ENCODE peak calls at places on chromosome 13, in four cellular contexts. U is uterus, D is GM13976, K is AG04450. R is an unnamed sample.

GRCh38 chr13:42946927-42947326 is 45.1 kb downstream of the EPSTI1 start:
- DNase-seq in U (no peak), D (no peak), K (no peak), R (no peak)

GRCh38 chr13:46621133-46621532 is 68.2 kb downstream of the LRCH1 start:
- DNase-seq in U (no peak), D (no peak), K (no peak), R (no peak)

GRCh38 chr13:91647361-91647970 is 249.0 kb downstream of the GPC5 start:
- DNase-seq in U (no peak), D (peak), K (no peak), R (peak)

GRCh38 chr13:78398743-78399410 is 204.5 kb downstream of the POU4F1 start:
- DNase-seq in U (no peak), D (peak), K (no peak), R (peak)

GRCh38 chr13:27960362-27961226 is 8.5 kb downstream of the CDX2 start:
- DNase-seq in U (no peak), D (peak), K (no peak), R (peak)

GRCh38 chr13:35838356-35838755 is 292.8 kb downstream of the DCLK1 start:
- DNase-seq in U (no peak), D (no peak), K (peak), R (no peak)

GRCh38 chr13:113623491-113624234 is 34.3 kb downstream of the ATP4B start:
- DNase-seq in U (no peak), D (no peak), K (no peak), R (no peak)

GRCh38 chr13:78160793-78161192 is 242.2 kb upstream of the EDNRB start:
- DNase-seq in U (no peak), D (peak), K (peak), R (peak)

GRCh38 chr13:97567510-97568243 is 133.7 kb downstream of the RAP2A start:
- DNase-seq in U (no peak), D (peak), K (no peak), R (peak)

GRCh38 chr13:99316657-99317244 is 9.6 kb upstream of the GPR183 start:
- DNase-seq in U (no peak), D (no peak), K (no peak), R (no peak)

GRCh38 chr13:113411216-113412023 is 41.9 kb downstream of the ADPRHL1 start:
- DNase-seq in U (peak), D (no peak), K (peak), R (no peak)

GRCh38 chr13:30196025-30196424 is 111.3 kb downstream of the KATNAL1 start:
- DNase-seq in U (no peak), D (no peak), K (no peak), R (no peak)

GRCh38 chr13:28136916-28137315 is 1.4 kb upstream of the PAN3 start:
- DNase-seq in U (no peak), D (peak), K (no peak), R (peak)

GRCh38 chr13:99057310-99057975 is 79.6 kb upstream of the DOCK9 start:
- DNase-seq in U (no peak), D (no peak), K (no peak), R (no peak)

GRCh38 chr13:49456156-49456555 is 12.1 kb downstream of the SETDB2 start:
- DNase-seq in U (no peak), D (no peak), K (no peak), R (no peak)

GRCh38 chr13:80901111-80902014 is 560.4 kb upstream of the SPRY2 start:
- DNase-seq in U (no peak), D (no peak), K (no peak), R (no peak)

GRCh38 chr13:32261567-32261966 is 53.6 kb downstream of the ZAR1L start:
- DNase-seq in U (peak), D (no peak), K (peak), R (no peak)

GRCh38 chr13:46633416-46633815 is 80.4 kb downstream of the LRCH1 start:
- DNase-seq in U (no peak), D (no peak), K (peak), R (no peak)

GRCh38 chr13:26562538-26562890 is 5.0 kb downstream of the WASF3 start:
- DNase-seq in U (no peak), D (no peak), K (no peak), R (no peak)

GRCh38 chr13:109272595-109273325 is 513.6 kb downstream of the IRS2 start:
- DNase-seq in U (no peak), D (no peak), K (no peak), R (no peak)

GRCh38 chr13:25886438-25887214 is 165.2 kb downstream of the SHISA2 start:
- DNase-seq in U (no peak), D (no peak), K (peak), R (no peak)

GRCh38 chr13:43874512-43875092 is 4.9 kb downstream of the CCDC122 start:
- DNase-seq in U (no peak), D (no peak), K (no peak), R (peak)

GRCh38 chr13:54949735-54950134 is 1921.1 kb downstream of the OLFM4 start:
- DNase-seq in U (no peak), D (no peak), K (no peak), R (no peak)

GRCh38 chr13:69331245-69331644 is 776.4 kb upstream of the ATXN8OS start:
- DNase-seq in U (no peak), D (no peak), K (no peak), R (no peak)

GRCh38 chr13:100068532-100068931 is 20.4 kb upstream of the PCCA start:
- DNase-seq in U (no peak), D (no peak), K (no peak), R (no peak)

GRCh38 chr13:45278096-45278645 is 62.8 kb downstream of the TPT1 start:
- DNase-seq in U (no peak), D (no peak), K (no peak), R (no peak)

GRCh38 chr13:47298506-47298905 is 401.7 kb upstream of the HTR2A start:
- DNase-seq in U (no peak), D (no peak), K (no peak), R (no peak)

GRCh38 chr13:97506511-97506910 is 72.5 kb downstream of the RAP2A start:
- DNase-seq in U (no peak), D (no peak), K (peak), R (no peak)

GRCh38 chr13:114058051-114058867 is 74.2 kb downstream of the RASA3 start:
- DNase-seq in U (no peak), D (no peak), K (no peak), R (no peak)

GRCh38 chr13:35566340-35566739 is 89.9 kb upstream of the MAB21L1 start:
- DNase-seq in U (no peak), D (no peak), K (no peak), R (peak)

GRCh38 chr13:20609145-20609544 is 42.2 kb downstream of the IFT88 start:
- DNase-seq in U (no peak), D (no peak), K (peak), R (no peak)

GRCh38 chr13:65656740-65657329 is 1573.3 kb downstream of the PCDH9 start:
- DNase-seq in U (no peak), D (no peak), K (no peak), R (no peak)

GRCh38 chr13:103731959-103732358 is 665.7 kb upstream of the SLC10A2 start:
- DNase-seq in U (no peak), D (no peak), K (no peak), R (no peak)

GRCh38 chr13:21435710-21436151 is 23.4 kb downstream of the ZDHHC20 start:
- DNase-seq in U (peak), D (peak), K (peak), R (peak)

GRCh38 chr13:108984251-108984920 is 355.0 kb downstream of the MYO16 start:
- DNase-seq in U (no peak), D (no peak), K (no peak), R (no peak)

GRCh38 chr13:20128459-20128927 is 32.4 kb downstream of the GJA3 start:
- DNase-seq in U (no peak), D (no peak), K (no peak), R (no peak)

GRCh38 chr13:90979059-90979458 is 368.4 kb upstream of the MIR17HG start:
- DNase-seq in U (no peak), D (no peak), K (no peak), R (no peak)

GRCh38 chr13:89627991-89628390 is 1719.5 kb upstream of the MIR17HG start:
- DNase-seq in U (no peak), D (no peak), K (no peak), R (no peak)

GRCh38 chr13:107576430-107576829 is 638.9 kb downstream of the LIG4 start:
- DNase-seq in U (no peak), D (no peak), K (no peak), R (no peak)

GRCh38 chr13:101150998-101151397 is 265.3 kb downstream of the NALCN start:
- DNase-seq in U (no peak), D (no peak), K (no peak), R (no peak)

GRCh38 chr13:101146101-101146898 is 270.0 kb downstream of the NALCN start:
- DNase-seq in U (no peak), D (no peak), K (no peak), R (no peak)

GRCh38 chr13:101152184-101152583 is 264.1 kb downstream of the NALCN start:
- DNase-seq in U (no peak), D (no peak), K (no peak), R (no peak)

GRCh38 chr13:101144808-101145419 is 271.4 kb downstream of the NALCN start:
- DNase-seq in U (no peak), D (peak), K (peak), R (peak)

DNA sequence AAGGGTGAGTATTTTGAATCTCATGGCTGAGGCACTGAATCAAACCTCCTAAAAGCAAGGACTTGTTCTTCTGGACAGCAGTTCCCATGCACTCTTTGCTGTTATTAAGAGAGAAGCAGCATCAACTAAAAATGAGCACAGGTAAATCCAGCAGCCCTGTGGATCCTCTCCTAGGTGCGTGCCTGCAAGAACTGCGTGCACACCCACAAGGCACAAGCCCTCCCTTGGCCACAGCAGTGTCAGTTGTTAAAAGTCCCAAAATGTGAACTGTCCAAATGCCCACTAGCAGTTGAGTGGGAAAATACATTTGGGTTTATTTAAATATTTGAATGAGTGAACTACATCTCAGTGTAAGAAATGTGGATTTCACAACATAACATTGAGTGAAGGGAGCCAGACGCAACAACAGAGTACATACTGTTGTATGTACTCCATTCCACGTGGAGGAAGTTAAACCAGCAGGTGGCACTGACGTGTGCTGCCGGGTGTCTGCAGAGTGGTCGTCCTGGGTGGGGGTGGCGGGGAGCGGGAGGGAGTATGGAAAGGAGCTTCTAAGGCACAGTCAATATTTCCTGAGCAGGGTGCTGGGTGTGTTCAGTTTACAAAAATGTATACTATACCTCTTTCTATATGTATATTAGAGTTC is 266.4 kb downstream of the NALCN start:
- DNase-seq in U (no peak), D (no peak), K (peak), R (no peak)
- TF ChIP-seq CTCF in U (no peak), D (no peak), K (peak), R (no peak)

GRCh38 chr13:94947965-94948371 is 235.6 kb upstream of the SOX21 start:
- DNase-seq in U (no peak), D (no peak), K (no peak), R (no peak)

GRCh38 chr13:94952787-94953186 is 240.4 kb upstream of the SOX21 start:
- DNase-seq in U (no peak), D (no peak), K (no peak), R (no peak)

GRCh38 chr13:94947392-94947791 is 235.0 kb upstream of the SOX21 start:
- DNase-seq in U (no peak), D (no peak), K (no peak), R (no peak)

GRCh38 chr13:94950303-94950702 is 238.0 kb upstream of the SOX21 start:
- DNase-seq in U (no peak), D (no peak), K (no peak), R (no peak)
- TF ChIP-seq CTCF in U (no peak), D (no peak), K (peak), R (no peak)

GRCh38 chr13:92721610-92722009 is 505.0 kb upstream of the GPC6 start:
- DNase-seq in U (no peak), D (no peak), K (no peak), R (no peak)

GRCh38 chr13:92719868-92720267 is 506.7 kb upstream of the GPC6 start:
- DNase-seq in U (no peak), D (no peak), K (no peak), R (no peak)

GRCh38 chr13:92717857-92718256 is 508.8 kb upstream of the GPC6 start:
- DNase-seq in U (no peak), D (no peak), K (no peak), R (no peak)

GRCh38 chr13:92716749-92717148 is 509.9 kb upstream of the GPC6 start:
- DNase-seq in U (no peak), D (no peak), K (no peak), R (no peak)
- TF ChIP-seq CTCF in U (no peak), D (no peak), K (peak), R (no peak)

GRCh38 chr13:40126301-40127085 is 471.0 kb downstream of the COG6 start:
- DNase-seq in U (no peak), D (no peak), K (no peak), R (no peak)
- TF ChIP-seq CTCF in U (no peak), D (no peak), K (no peak), R (no peak)

DNA sequence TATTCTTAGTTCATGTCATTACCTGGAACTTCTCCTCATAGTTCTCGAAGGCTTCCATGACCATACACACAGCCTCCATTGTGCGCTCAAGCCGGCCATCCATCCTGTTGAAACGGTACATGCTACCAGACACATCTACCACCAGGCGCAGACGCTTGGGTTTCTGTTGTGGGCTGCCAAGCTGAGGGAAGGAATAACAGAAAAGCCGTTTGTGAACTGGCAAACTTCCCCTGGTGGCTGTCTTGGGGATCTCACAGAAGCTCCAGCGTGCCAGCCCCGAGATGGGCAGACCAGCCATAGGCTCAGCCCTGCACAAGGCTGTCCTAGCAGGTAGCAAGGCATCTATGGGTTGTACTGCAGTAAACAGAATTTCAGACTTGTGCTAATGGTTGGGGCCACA is 130.1 kb downstream of the RGCC start:
- DNase-seq in U (no peak), D (no peak), K (no peak), R (no peak)
- TF ChIP-seq CTCF in U (no peak), D (no peak), K (no peak), R (no peak)

GRCh38 chr13:84912720-84913119 is 886.5 kb downstream of the SLITRK6 start:
- DNase-seq in U (no peak), D (no peak), K (no peak), R (no peak)

GRCh38 chr13:84917252-84917878 is 881.9 kb downstream of the SLITRK6 start:
- DNase-seq in U (no peak), D (peak), K (no peak), R (no peak)
- TF ChIP-seq CTCF in U (peak), D (no peak), K (peak), R (peak)

DNA sequence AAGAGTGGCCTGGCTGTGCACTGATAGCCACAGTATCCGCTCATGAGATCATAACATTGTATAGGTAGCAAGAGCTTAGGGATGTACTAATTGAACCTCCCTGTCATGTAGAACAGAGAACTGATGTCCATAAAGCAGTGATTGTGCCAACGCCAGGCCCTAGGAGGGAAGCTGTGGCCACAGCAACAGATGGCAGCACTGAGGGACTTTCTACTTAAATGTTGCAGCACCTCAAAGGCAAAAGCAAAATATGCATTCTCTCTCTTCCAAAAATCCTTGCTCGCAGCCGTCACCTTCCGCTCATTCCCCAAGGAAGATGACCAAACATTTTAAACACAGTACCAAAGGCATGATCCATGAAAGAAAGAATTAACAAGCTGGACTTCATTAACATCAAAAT is 32.3 kb downstream of the COL4A1 start:
- DNase-seq in U (no peak), D (no peak), K (no peak), R (no peak)
- TF ChIP-seq CTCF in U (no peak), D (no peak), K (peak), R (no peak)

DNA sequence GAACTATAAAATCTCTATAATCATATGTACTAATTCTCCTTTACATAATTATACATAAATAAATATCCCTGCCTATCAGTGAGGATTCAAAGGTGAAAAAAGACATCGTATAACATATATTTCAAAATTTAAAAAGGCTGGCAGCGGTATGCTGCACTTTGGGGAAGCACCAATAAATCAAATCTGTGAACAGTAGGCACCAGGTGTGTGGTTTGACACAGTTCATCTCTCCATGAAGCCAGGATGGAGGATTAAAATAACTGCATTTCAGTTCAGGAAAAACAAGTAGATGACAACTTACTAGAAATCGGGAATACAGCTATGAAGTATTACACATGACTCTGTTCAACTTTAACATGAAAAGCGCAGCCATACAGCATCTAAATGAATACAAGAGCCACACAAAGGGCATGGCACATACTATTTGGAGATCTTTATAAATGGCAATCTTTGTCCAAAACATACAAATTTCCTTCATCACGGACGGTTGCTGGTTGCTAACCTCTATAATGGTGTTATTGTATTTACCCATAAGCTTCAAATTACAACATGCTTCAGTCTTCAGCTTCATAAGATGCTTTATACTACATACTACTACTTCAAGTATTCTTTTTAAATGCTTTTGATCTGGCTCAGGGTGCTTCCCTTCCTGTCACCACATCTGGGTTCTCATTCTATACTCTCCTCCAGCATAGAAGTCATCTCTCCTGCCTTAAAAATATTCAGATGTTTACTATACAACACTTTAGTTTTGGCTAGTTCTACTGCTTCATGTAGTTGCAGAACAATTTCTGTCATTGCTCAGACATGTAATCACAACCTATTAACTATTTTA is 128.7 kb downstream of the KLF12 start:
- DNase-seq in U (no peak), D (no peak), K (no peak), R (no peak)
- TF ChIP-seq CTCF in U (no peak), D (no peak), K (no peak), R (no peak)

GRCh38 chr13:66660013-66660804 is 569.9 kb downstream of the PCDH9 start:
- DNase-seq in U (no peak), D (no peak), K (no peak), R (peak)
- TF ChIP-seq CTCF in U (no peak), D (no peak), K (no peak), R (no peak)

GRCh38 chr13:48333976-48334375 is 30.4 kb downstream of the RB1 start:
- DNase-seq in U (no peak), D (no peak), K (no peak), R (no peak)

GRCh38 chr13:48334534-48335127 is 31.1 kb downstream of the RB1 start:
- DNase-seq in U (no peak), D (peak), K (no peak), R (peak)
- TF ChIP-seq CTCF in U (peak), D (peak), K (peak), R (peak)